ENCODE peak calls at places on chromosome 17, in six cellular contexts. Q, J, K, B, O and L are unnamed samples.
A peak's percentile ranks its signal among the peaks of the same experiment; 100 is the strongest.

GRCh38 chr17:66474810-66475497 is 172.5 kb downstream of the PRKCA start:
- DNase-seq in O (no peak), J (no peak), K (no peak), B (no peak), Q (no peak), L (no peak)

GRCh38 chr17:42065201-42065600 is 14.8 kb upstream of the C17orf113 start:
- DNase-seq in Q (no peak), O (no peak), J (no peak), B (no peak), K (no peak), L (no peak)

GRCh38 chr17:80605326-80606066 is 60.9 kb downstream of the RPTOR start:
- DNase-seq in K (peak; percentile 63), J (no peak), O (no peak), Q (no peak), B (peak; percentile 16), L (peak; percentile 64)

GRCh38 chr17:73309727-73310555 is 1.9 kb downstream of the CDC42EP4 start:
- DNase-seq in Q (peak; percentile 73), B (no peak), K (peak; percentile 97), O (no peak), J (no peak), L (no peak)

GRCh38 chr17:58783380-58783779 is 27.7 kb downstream of the PPM1E start:
- DNase-seq in K (peak; percentile 76), Q (peak; percentile 32), J (no peak), O (no peak), B (no peak), L (no peak)

GRCh38 chr17:35540589-35541404 is 3.3 kb upstream of the SLFN12L start:
- DNase-seq in O (peak; percentile 31), K (peak; percentile 71), J (peak; percentile 25), Q (peak; percentile 75), B (no peak), L (no peak)

GRCh38 chr17:77211681-77212080 is 70.9 kb downstream of the SEC14L1 start:
- DNase-seq in O (no peak), K (no peak), Q (no peak), J (no peak), B (no peak), L (no peak)

GRCh38 chr17:35051183-35051578 is 12.3 kb downstream of the RFFL start:
- DNase-seq in B (peak; percentile 26), J (no peak), K (peak; percentile 77), Q (no peak), O (no peak), L (no peak)

GRCh38 chr17:63932008-63932561 is at the start of gene CD79B:
- DNase-seq in Q (no peak), J (no peak), O (no peak), K (no peak), B (no peak), L (no peak)

GRCh38 chr17:65196617-65197016 is 59.4 kb downstream of the RGS9 start:
- DNase-seq in K (no peak), Q (no peak), O (no peak), B (no peak), J (no peak), L (no peak)

GRCh38 chr17:17609121-17609520 is 17.6 kb upstream of the PEMT start:
- DNase-seq in O (no peak), Q (no peak), B (no peak), K (peak; percentile 38), J (no peak), L (no peak)

GRCh38 chr17:31269597-31269996 is 27.4 kb downstream of the OMG start:
- DNase-seq in J (no peak), K (no peak), O (no peak), B (no peak), Q (peak; percentile 93), L (peak; percentile 70)

GRCh38 chr17:51103050-51103449 is 17.6 kb downstream of the SPAG9 start:
- DNase-seq in Q (no peak), K (peak; percentile 31), B (no peak), J (no peak), O (no peak), L (no peak)

GRCh38 chr17:37447641-37448040 is 41.0 kb downstream of the TADA2A start:
- DNase-seq in B (no peak), K (no peak), O (no peak), J (no peak), Q (peak; percentile 66), L (peak; percentile 76)

GRCh38 chr17:77436058-77436442 is 295.3 kb downstream of the SEC14L1 start:
- DNase-seq in J (peak; percentile 26), O (peak; percentile 77), K (no peak), Q (no peak), B (no peak), L (no peak)

GRCh38 chr17:57368637-57369336 is 112.5 kb downstream of the MSI2 start:
- DNase-seq in J (no peak), K (no peak), O (no peak), Q (no peak), B (no peak), L (peak; percentile 47)

GRCh38 chr17:62032480-62032879 is 32.6 kb downstream of the MED13 start:
- DNase-seq in Q (no peak), B (no peak), K (no peak), J (no peak), O (no peak), L (no peak)

GRCh38 chr17:35664685-35665084 is 66.8 kb upstream of the RASL10B start:
- DNase-seq in K (no peak), B (no peak), O (no peak), Q (no peak), J (no peak), L (no peak)

GRCh38 chr17:83054518-83055125 is 24.8 kb upstream of the METRNL start:
- DNase-seq in B (no peak), K (no peak), Q (no peak), J (no peak), O (no peak), L (no peak)

GRCh38 chr17:29110372-29110757 is 67.4 kb downstream of the PIPOX start:
- DNase-seq in Q (no peak), B (no peak), K (no peak), J (no peak), O (no peak), L (no peak)

GRCh38 chr17:29109477-29110371 is 66.8 kb downstream of the PIPOX start:
- DNase-seq in J (no peak), K (no peak), B (no peak), Q (no peak), O (no peak), L (no peak)

GRCh38 chr17:29108806-29109476 is 66.0 kb downstream of the PIPOX start:
- DNase-seq in B (no peak), Q (no peak), O (no peak), J (no peak), K (no peak), L (peak; percentile 26)

GRCh38 chr17:29107084-29107483 is 64.1 kb downstream of the PIPOX start:
- DNase-seq in B (no peak), Q (no peak), J (no peak), K (no peak), O (no peak), L (no peak)

GRCh38 chr17:29107933-29108805 is 65.2 kb downstream of the PIPOX start:
- DNase-seq in B (no peak), J (peak; percentile 56), O (peak; percentile 56), K (no peak), Q (no peak), L (peak; percentile 64)
- H3K36me3 ChIP-seq in B (peaks cover 37% of the 10 kb centered on the region), J (peaks cover 89% of the 10 kb centered on the region), O (peaks cover 76% of the 10 kb centered on the region), K (peaks cover 15% of the 10 kb centered on the region), Q (peaks cover 13% of the 10 kb centered on the region), L (peaks cover 30% of the 10 kb centered on the region)

GRCh38 chr17:16178836-16179235 is 36.5 kb downstream of the NCOR1 start:
- DNase-seq in Q (no peak), B (no peak), J (no peak), O (no peak), K (no peak), L (no peak)
- H3K36me3 ChIP-seq in Q (peaks cover 12% of the 10 kb centered on the region), B (peaks cover 7% of the 10 kb centered on the region), J (peaks cover 4% of the 10 kb centered on the region), O (no peaks in the 10 kb centered on the region), K (no peaks in the 10 kb centered on the region), L (no peaks in the 10 kb centered on the region)

DNA sequence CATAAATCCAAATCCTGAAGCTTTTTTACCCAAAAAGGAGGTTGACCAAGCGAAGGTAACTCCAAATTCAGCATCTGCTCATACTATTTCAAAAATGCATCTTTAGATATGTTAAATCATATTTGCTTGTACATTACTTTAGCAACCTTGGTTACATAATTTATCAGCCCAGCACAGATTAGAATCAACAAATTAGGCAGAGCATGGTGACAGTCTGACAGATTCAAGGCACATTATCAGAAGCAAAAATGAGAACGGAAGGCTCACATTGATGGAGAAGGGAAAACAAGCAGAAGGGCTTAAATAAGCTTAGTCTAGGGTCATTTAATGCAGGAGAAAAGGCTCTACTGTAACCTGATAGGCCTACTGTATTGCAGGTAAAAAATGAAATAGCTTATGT is 3.9 kb upstream of the KCNJ2 start:
- DNase-seq in B (no peak), J (no peak), K (no peak), O (no peak), Q (no peak), L (no peak)
- H3K36me3 ChIP-seq in B (no peaks in the 10 kb centered on the region), J (no peaks in the 10 kb centered on the region), K (no peaks in the 10 kb centered on the region), O (no peaks in the 10 kb centered on the region), Q (no peaks in the 10 kb centered on the region), L (no peaks in the 10 kb centered on the region)

DNA sequence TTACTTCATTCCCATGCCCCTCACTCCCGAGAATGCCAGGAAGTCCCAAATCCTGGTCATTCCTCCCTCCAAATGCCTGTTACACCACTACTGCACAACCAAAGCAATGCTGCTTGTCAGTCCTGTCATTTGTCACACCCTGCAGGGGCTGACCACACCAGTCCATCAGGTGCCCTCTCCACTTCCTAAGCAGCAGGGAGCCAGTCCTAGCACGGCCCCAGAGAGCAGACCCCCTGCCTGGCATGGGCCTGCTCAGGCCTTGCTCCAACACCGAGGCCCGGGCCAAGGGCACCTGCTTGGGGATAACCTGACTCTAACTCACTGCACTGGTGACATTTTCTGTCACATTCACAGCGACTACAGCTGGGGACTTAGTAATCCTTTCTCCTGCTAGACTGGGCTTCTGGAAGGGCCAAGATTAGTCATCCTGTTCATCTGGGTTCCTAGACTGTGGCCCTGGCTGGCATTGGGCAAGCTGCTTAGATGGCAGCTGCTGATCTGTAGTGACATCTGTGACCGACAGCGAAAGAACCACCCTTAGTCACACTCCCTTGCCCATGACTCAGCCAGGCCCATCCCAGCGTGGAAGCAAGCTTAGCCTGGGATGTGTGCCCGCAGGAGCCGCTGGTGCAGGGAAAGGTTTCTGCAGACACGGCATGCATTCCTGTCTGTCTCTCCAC is 5.4 kb downstream of the ALYREF start:
- DNase-seq in K (no peak), J (peak; percentile 81), O (no peak), B (no peak), Q (no peak), L (peak; percentile 93)
- H3K36me3 ChIP-seq in K (peaks cover 18% of the 10 kb centered on the region), J (peaks cover 64% of the 10 kb centered on the region), O (peaks cover 74% of the 10 kb centered on the region), B (peaks cover 42% of the 10 kb centered on the region), Q (peaks cover 98% of the 10 kb centered on the region), L (no peaks in the 10 kb centered on the region)

GRCh38 chr17:48062273-48062672 is 14.1 kb downstream of the NFE2L1 start:
- DNase-seq in K (no peak), J (no peak), O (no peak), Q (no peak), B (no peak), L (no peak)
- H3K36me3 ChIP-seq in K (peaks cover 17% of the 10 kb centered on the region), J (peaks cover 67% of the 10 kb centered on the region), O (peaks cover 97% of the 10 kb centered on the region), Q (peaks cover 92% of the 10 kb centered on the region), B (peaks cover 34% of the 10 kb centered on the region), L (peaks cover 37% of the 10 kb centered on the region)